ENCODE peak calls at places on chromosome 5, in four cellular contexts. P is SW 1271; G is CD4-positive, alpha-beta T cell; S is stimulated activated CD8-positive, alpha-beta memory T cell treated with anti-CD3 and anti-CD28 coated beads, Interleukin-15, amount 100 ng/mL, for 1 hour. O is an unnamed sample.

GRCh38 chr5:122723606-122724352 is 51.1 kb upstream of the SNX2 start:
- DNase-seq in P (no peak), G (no peak), S (no peak), O (no peak)

GRCh38 chr5:109121225-109121624 is 288.5 kb downstream of the PJA2 start:
- DNase-seq in P (no peak), G (no peak), S (no peak), O (no peak)

GRCh38 chr5:10563132-10563939 is 534 bp upstream of the ANKRD33B start:
- DNase-seq in P (peak), G (no peak), S (no peak), O (peak)

GRCh38 chr5:134252671-134253070 is 26.8 kb upstream of the PPP2CA start:
- DNase-seq in P (peak), G (no peak), S (no peak), O (no peak)

GRCh38 chr5:74693176-74693575 is 8.1 kb downstream of the HEXB start:
- DNase-seq in P (no peak), G (no peak), S (no peak), O (no peak)

GRCh38 chr5:124238350-124238749 is 508.1 kb downstream of the ZNF608 start:
- DNase-seq in P (no peak), G (no peak), S (no peak), O (no peak)

GRCh38 chr5:68464424-68464823 is 248.9 kb downstream of the PIK3R1 start:
- DNase-seq in P (no peak), G (no peak), S (no peak), O (no peak)

GRCh38 chr5:89628876-89629635 is 746.1 kb upstream of the MEF2C start:
- DNase-seq in P (no peak), G (no peak), S (no peak), O (no peak)

GRCh38 chr5:68458416-68458815 is 242.9 kb downstream of the PIK3R1 start:
- DNase-seq in P (no peak), G (no peak), S (no peak), O (no peak)

GRCh38 chr5:136285501-136285900 is 79.8 kb downstream of the TRPC7 start:
- DNase-seq in P (no peak), G (no peak), S (no peak), O (no peak)

O was measured in T-helper 17 cell.